ENCODE peak calls at places on chromosomes 6 and 20, in ten cellular contexts. G is omental fat pad, Q is GM06990, Z is cardiac muscle cell, J is MCF 10A, I is mucosa of descending colon, B is foreskin keratinocyte, V is GM23338, Y is adrenal gland, C is cardiac fibroblast. E is an unnamed sample.

GRCh38 chr20:9200620-9201019 is 131.7 kb downstream of the PLCB4 start:
- DNase-seq in G (no peak), Q (no peak), Z (no peak), J (peak; percentile 75), I (no peak), B (peak; percentile 44), V (no peak), Y (no peak), C (peak; percentile 43), E (no peak)

GRCh38 chr6:145705561-145705960 is 29.8 kb downstream of the EPM2A start:
- DNase-seq in G (no peak), Q (no peak), Z (no peak), J (peak; percentile 38), I (no peak), B (no peak), V (no peak), Y (no peak), C (peak; percentile 91), E (no peak)

GRCh38 chr6:36120539-36120938 is 9.8 kb upstream of the MAPK13 start:
- DNase-seq in G (no peak), Q (no peak), Z (no peak), J (no peak), I (peak; percentile 82), B (no peak), V (no peak), Y (no peak), C (no peak), E (peak; percentile 53)

GRCh38 chr6:97055743-97056142 is 131.2 kb downstream of the KLHL32 start:
- DNase-seq in G (no peak), Q (no peak), Z (no peak), J (no peak), I (no peak), B (no peak), V (no peak), Y (no peak), C (no peak), E (no peak)

GRCh38 chr6:84135291-84135690 is 92.2 kb downstream of the CEP162 start:
- DNase-seq in G (no peak), Q (no peak), Z (no peak), J (no peak), I (no peak), B (peak; percentile 80), V (no peak), Y (no peak), C (no peak), E (no peak)

GRCh38 chr6:47016916-47017315 is 25.2 kb downstream of the ADGRF1 start:
- DNase-seq in G (no peak), Q (no peak), Z (no peak), J (no peak), I (no peak), B (no peak), V (peak; percentile 58), Y (no peak), C (no peak), E (no peak)

GRCh38 chr6:132364249-132364648 is 37.0 kb downstream of the MOXD1 start:
- DNase-seq in G (no peak), Q (no peak), Z (no peak), J (no peak), I (no peak), B (no peak), V (no peak), Y (no peak), C (peak; percentile 33), E (no peak)

GRCh38 chr20:16810216-16810615 is 62.1 kb downstream of the OTOR start:
- DNase-seq in G (no peak), Q (no peak), Z (no peak), J (no peak), I (no peak), B (no peak), V (no peak), Y (no peak), C (no peak), E (no peak)

GRCh38 chr6:93749191-93749590 is 329.8 kb upstream of the EPHA7 start:
- DNase-seq in G (no peak), Q (no peak), Z (no peak), J (no peak), I (no peak), B (no peak), V (no peak), Y (no peak), C (no peak), E (no peak)

GRCh38 chr6:93746892-93747291 is 327.5 kb upstream of the EPHA7 start:
- DNase-seq in G (no peak), Q (no peak), Z (no peak), J (no peak), I (no peak), B (no peak), V (peak; percentile 13), Y (no peak), C (no peak), E (no peak)

GRCh38 chr6:93751969-93752368 is 332.6 kb upstream of the EPHA7 start:
- DNase-seq in G (no peak), Q (no peak), Z (no peak), J (no peak), I (no peak), B (no peak), V (peak; percentile 68), Y (no peak), C (peak; percentile 5), E (no peak)
- TF ChIP-seq CTCF in G (no peak), Q (no peak), Z (no peak), J (no peak), I (no peak), B (no peak), V (no peak), Y (no peak), C (no peak), E (no peak)

GRCh38 chr6:142048593-142048980 is 84.1 kb upstream of the GJE1 start:
- DNase-seq in G (no peak), Q (no peak), Z (no peak), J (no peak), I (no peak), B (no peak), V (no peak), Y (no peak), C (no peak), E (no peak)

GRCh38 chr6:142047934-142048592 is 84.7 kb upstream of the GJE1 start:
- DNase-seq in G (no peak), Q (no peak), Z (no peak), J (no peak), I (no peak), B (no peak), V (no peak), Y (no peak), C (no peak), E (no peak)

GRCh38 chr6:142051404-142051803 is 81.3 kb upstream of the GJE1 start:
- DNase-seq in G (no peak), Q (no peak), Z (no peak), J (no peak), I (no peak), B (no peak), V (no peak), Y (no peak), C (no peak), E (no peak)

DNA sequence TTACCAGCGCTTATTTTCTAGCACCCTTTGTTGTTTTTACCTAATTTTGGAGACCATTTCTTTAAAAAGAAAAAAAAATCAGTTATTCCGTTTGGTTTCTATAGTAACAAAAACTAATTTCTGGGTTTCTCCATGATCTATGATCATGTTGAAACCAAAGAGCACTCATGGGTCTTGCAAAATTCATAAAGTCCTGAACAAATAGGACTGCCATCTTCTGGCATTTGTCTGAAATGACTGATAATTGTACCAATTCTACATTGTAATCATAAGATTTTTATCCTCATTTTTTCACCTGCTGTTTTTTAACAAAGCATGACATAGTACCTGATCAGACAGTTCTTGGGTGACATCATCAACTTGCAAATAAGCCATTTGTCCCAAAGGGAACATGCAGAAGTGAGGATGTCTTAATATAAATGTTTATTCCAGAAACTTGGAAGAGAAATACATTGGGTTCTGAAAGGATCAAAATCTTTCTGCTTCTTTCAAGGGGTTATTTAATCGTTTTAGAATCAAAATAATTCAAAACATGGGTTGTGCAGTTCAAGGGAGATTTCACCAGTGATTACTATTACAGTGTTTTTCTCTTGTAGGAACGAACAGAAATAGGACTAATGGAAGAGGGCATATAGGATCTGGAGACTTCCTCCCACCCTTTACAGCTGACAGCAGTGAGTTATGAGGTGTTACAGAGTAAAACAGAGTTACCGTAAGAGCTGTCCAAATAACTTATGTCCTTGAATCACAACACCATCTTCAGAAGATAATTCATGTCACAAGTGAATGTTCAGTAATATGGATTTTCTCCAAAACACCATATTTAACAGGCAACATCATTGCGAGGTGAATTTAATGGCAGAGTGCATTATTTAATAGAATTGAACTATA is 87.1 kb upstream of the GJE1 start:
- DNase-seq in G (no peak), Q (no peak), Z (peak; percentile 30), J (peak; percentile 40), I (no peak), B (no peak), V (no peak), Y (no peak), C (peak; percentile 73), E (no peak)
- TF ChIP-seq CTCF in G (no peak), Q (no peak), Z (peak; percentile 43), J (peak; percentile 35), I (no peak), B (peak; percentile 64), V (no peak), Y (no peak), C (peak; percentile 42), E (no peak)

GRCh38 chr6:125953502-125953875 is 3.1 kb upstream of the HINT3 start:
- DNase-seq in G (no peak), Q (no peak), Z (no peak), J (peak; percentile 64), I (peak; percentile 75), B (no peak), V (peak; percentile 76), Y (no peak), C (no peak), E (no peak)
- TF ChIP-seq CTCF in G (no peak), Q (peak; percentile 15), Z (no peak), J (peak; percentile 38), I (no peak), B (peak; percentile 78), V (peak; percentile 46), Y (no peak), C (peak; percentile 11), E (peak; percentile 25)

GRCh38 chr20:38294334-38294592 is 9.7 kb upstream of the BPI start:
- DNase-seq in G (no peak), Q (no peak), Z (no peak), J (no peak), I (no peak), B (no peak), V (no peak), Y (no peak), C (no peak), E (no peak)

GRCh38 chr20:38293490-38294333 is 10.2 kb upstream of the BPI start:
- DNase-seq in G (no peak), Q (no peak), Z (no peak), J (no peak), I (no peak), B (no peak), V (peak; percentile 61), Y (no peak), C (no peak), E (no peak)

GRCh38 chr20:38291582-38291918 is 12.4 kb upstream of the BPI start:
- DNase-seq in G (no peak), Q (no peak), Z (no peak), J (no peak), I (no peak), B (no peak), V (no peak), Y (no peak), C (no peak), E (no peak)

GRCh38 chr20:38291961-38292360 is 12.0 kb upstream of the BPI start:
- DNase-seq in G (no peak), Q (no peak), Z (no peak), J (no peak), I (no peak), B (no peak), V (no peak), Y (no peak), C (no peak), E (no peak)

GRCh38 chr20:38290829-38291581 is 13.0 kb upstream of the BPI start:
- DNase-seq in G (no peak), Q (no peak), Z (no peak), J (no peak), I (no peak), B (no peak), V (peak; percentile 92), Y (no peak), C (peak; percentile 91), E (no peak)
- TF ChIP-seq CTCF in G (no peak), Q (peak; percentile 41), Z (peak; percentile 63), J (no peak), I (no peak), B (peak; percentile 56), V (peak; percentile 89), Y (no peak), C (peak; percentile 74), E (peak; percentile 49)

E was measured in GM12864.